ENCODE peak calls at places on chromosomes 2 and 18, in four cellular contexts. Y, R, J and S are unnamed samples.

GRCh38 chr2:20882466-20883170 is 59.7 kb upstream of the LDAH start:
- DNase-seq in Y (no peak), R (no peak), J (peak), S (no peak)

GRCh38 chr2:35871672-35872071 is 483.9 kb upstream of the CRIM1 start:
- DNase-seq in Y (no peak), R (no peak), J (peak), S (peak)

GRCh38 chr2:120404274-120404673 is 58.3 kb downstream of the INHBB start:
- DNase-seq in Y (no peak), R (no peak), J (no peak), S (no peak)

GRCh38 chr18:48902023-48902855 is 48.5 kb downstream of the SMAD7 start:
- DNase-seq in Y (peak), R (no peak), J (peak), S (peak)

GRCh38 chr2:226295123-226295522 is 504.5 kb downstream of the IRS1 start:
- DNase-seq in Y (no peak), R (no peak), J (no peak), S (no peak)

GRCh38 chr2:176178271-176178806 is 10.1 kb upstream of the HOXD1 start:
- DNase-seq in Y (no peak), R (no peak), J (no peak), S (no peak)

GRCh38 chr2:100321181-100321880 is 970 bp downstream of the LONRF2 start:
- DNase-seq in Y (peak), R (peak), J (peak), S (no peak)

GRCh38 chr2:108630567-108631405 is 88.5 kb upstream of the RANBP2 start:
- DNase-seq in Y (no peak), R (no peak), J (no peak), S (no peak)

GRCh38 chr2:237977380-237977779 is 10.6 kb downstream of the UBE2F start:
- DNase-seq in Y (no peak), R (no peak), J (no peak), S (no peak)
- TF ChIP-seq FOXJ3 in Y (no peak), R (no peak), J (no peak), S (no peak)

DNA sequence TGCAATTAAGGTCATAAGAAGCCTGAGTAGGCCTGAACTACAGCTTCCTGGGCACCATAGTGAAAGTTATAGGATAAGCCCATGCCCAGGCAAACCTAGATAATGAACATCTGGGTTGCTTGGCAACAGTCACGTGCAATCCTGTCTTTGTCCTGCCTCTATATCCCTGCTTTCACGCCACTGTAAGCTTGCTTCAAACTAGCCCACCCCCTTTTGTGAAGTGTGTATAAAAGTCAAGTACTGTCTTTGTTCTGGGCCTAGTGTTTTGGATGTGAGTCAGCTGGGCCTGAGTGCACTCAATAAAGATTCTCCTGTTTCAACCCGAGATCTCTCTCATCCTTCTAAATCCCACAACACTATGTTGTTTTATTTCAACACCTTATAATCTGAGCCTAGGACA is 927.9 kb downstream of the SUCLG1 start:
- DNase-seq in Y (no peak), R (no peak), J (no peak), S (no peak)
- TF ChIP-seq FOXJ3 in Y (no peak), R (no peak), J (no peak), S (no peak)

DNA sequence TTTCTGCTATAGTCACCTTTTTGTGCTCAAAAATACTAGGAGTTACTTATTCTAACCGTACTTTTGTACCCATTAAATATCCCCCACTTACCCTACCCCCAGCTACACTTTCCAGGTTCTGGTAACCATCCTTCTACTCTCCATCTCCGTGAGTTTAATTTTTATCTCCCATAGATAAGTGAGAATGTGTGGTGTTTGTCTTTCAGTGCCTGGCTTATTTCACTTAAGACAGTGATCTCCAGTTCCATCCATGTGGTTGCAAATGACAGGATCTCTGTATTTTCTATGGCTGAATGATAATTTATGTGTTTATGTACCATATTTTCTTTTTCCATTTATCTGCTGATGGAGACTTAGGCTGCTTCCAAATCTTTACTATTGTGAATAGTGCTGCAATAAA is 323.3 kb downstream of the ZNF804A start:
- DNase-seq in Y (no peak), R (no peak), J (peak), S (no peak)
- TF ChIP-seq FOXJ3 in Y (no peak), R (no peak), J (peak), S (no peak)

GRCh38 chr2:234147335-234147861 is 96.9 kb downstream of the SPP2 start:
- DNase-seq in Y (no peak), R (no peak), J (no peak), S (no peak)
- TF ChIP-seq FOXJ3 in Y (no peak), R (no peak), J (no peak), S (no peak)

DNA sequence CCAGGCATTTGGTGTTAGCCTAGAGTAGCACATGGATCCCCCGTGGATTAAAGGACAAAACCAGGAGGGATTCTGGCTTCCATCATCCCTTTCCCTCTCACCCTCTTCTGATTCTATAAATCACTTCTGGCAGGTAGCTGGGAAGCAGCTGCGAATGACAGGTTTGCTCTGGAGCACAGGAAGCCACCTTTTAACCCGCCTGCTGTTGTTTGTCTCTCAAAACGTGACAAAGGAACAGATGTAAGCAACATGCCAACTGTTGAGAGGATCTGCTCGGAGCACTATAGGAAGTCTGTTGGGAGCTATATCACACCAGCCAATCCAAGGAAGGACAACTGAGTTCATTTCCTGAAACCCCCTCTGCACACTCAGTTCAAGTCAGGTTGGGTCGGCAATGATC is 101.9 kb downstream of the ACTR2 start:
- DNase-seq in Y (no peak), R (no peak), J (no peak), S (no peak)
- TF ChIP-seq FOXJ3 in Y (no peak), R (no peak), J (no peak), S (no peak)